ENCODE peak calls at places on chromosomes 5 and 9, in four cellular contexts. K is CD4-positive, alpha-beta T cell; N is astrocyte of the spinal cord; A is activated CD4-positive, alpha-beta T cell treated with anti-CD3 and anti-CD28 coated beads, Interleukin-2, amount 50 U/mL, for 1 hour. S is an unnamed sample.

GRCh38 chr9:136764301-136764891 is at the start of gene LCN15:
- DNase-seq in K (no peak), N (no peak), A (no peak), S (no peak)

GRCh38 chr5:56737002-56737621 is 78.2 kb upstream of the MAP3K1 start:
- DNase-seq in K (no peak), N (peak), A (no peak), S (peak)

GRCh38 chr9:19108038-19108437 is 5.3 kb upstream of the HAUS6 start:
- DNase-seq in K (no peak), N (no peak), A (no peak), S (no peak)

GRCh38 chr5:168770996-168771395 is 191.8 kb upstream of the PANK3 start:
- DNase-seq in K (no peak), N (no peak), A (no peak), S (no peak)

GRCh38 chr9:129182625-129183494 is 4.8 kb upstream of the IER5L start:
- DNase-seq in K (no peak), N (no peak), A (no peak), S (no peak)

GRCh38 chr9:137085918-137086530 is 761 bp upstream of the MAN1B1 start:
- DNase-seq in K (no peak), N (peak), A (peak), S (no peak)

GRCh38 chr5:169870221-169870620 is 110.1 kb downstream of the INSYN2B start:
- DNase-seq in K (no peak), N (no peak), A (no peak), S (no peak)

GRCh38 chr5:180598797-180599589 is 7.7 kb upstream of the SCGB3A1 start:
- DNase-seq in K (no peak), N (no peak), A (no peak), S (no peak)

GRCh38 chr5:163564321-163564924 is 59.0 kb downstream of the MAT2B start:
- DNase-seq in K (peak), N (peak), A (peak), S (peak)

GRCh38 chr5:14038341-14038959 is 94.0 kb upstream of the DNAH5 start:
- DNase-seq in K (no peak), N (peak), A (no peak), S (no peak)

GRCh38 chr5:126002222-126002897 is 420.8 kb upstream of the GRAMD2B start:
- DNase-seq in K (no peak), N (peak), A (no peak), S (no peak)

GRCh38 chr5:25358919-25359318 is 714.1 kb upstream of the CDH10 start:
- DNase-seq in K (no peak), N (no peak), A (no peak), S (no peak)

GRCh38 chr5:118791986-118792734 is 196.2 kb downstream of the DTWD2 start:
- DNase-seq in K (no peak), N (peak), A (no peak), S (peak)

GRCh38 chr9:129394011-129394919 is 216.2 kb upstream of the IER5L start:
- DNase-seq in K (no peak), N (no peak), A (no peak), S (no peak)

GRCh38 chr9:82651474-82651873 is 411.5 kb downstream of the RASEF start:
- DNase-seq in K (no peak), N (no peak), A (no peak), S (no peak)

GRCh38 chr5:112902561-112902960 is 19.5 kb downstream of the REEP5 start:
- DNase-seq in K (no peak), N (no peak), A (no peak), S (no peak)

GRCh38 chr5:60851681-60852080 is 7.6 kb upstream of the ELOVL7 start:
- DNase-seq in K (no peak), N (no peak), A (no peak), S (no peak)

GRCh38 chr9:117444466-117444865 is 29.6 kb upstream of the ASTN2 start:
- DNase-seq in K (no peak), N (no peak), A (no peak), S (no peak)

GRCh38 chr5:142287096-142287972 is 37.5 kb downstream of the SPRY4 start:
- DNase-seq in K (no peak), N (peak), A (no peak), S (no peak)

GRCh38 chr5:110853267-110853666 is 114.5 kb downstream of the SLC25A46 start:
- DNase-seq in K (no peak), N (peak), A (no peak), S (no peak)

GRCh38 chr5:43213951-43214350 is 21.9 kb downstream of the NIM1K start:
- DNase-seq in K (no peak), N (no peak), A (no peak), S (no peak)